ENCODE peak calls at places on chromosomes 1 and 21, in six cellular contexts. One of them, this sample, is unnamed.

GRCh38 chr1:8858112-8858668 is 20.3 kb downstream of the ENO1 start:
- DNase-seq in stimulated activated CD8-positive, alpha-beta memory T cell treated with anti-CD3 and anti-CD28 coated beads, Interleukin-7, amount 100 ng/mL, for 1 hour: no peak
- DNase-seq in GM04503: no peak
- DNase-seq in T-helper 9 cell: no peak
- DNase-seq in ecto neural progenitor cell: no peak
- DNase-seq in activated CD4-positive, alpha-beta memory T cell treated with anti-CD3 and anti-CD28 coated beads, Interleukin-2, amount 10 ng/mL, durations not matched to agents 7 days and 5 days: peak
- DNase-seq in this sample: no peak

GRCh38 chr1:232138044-232138443 is 491.9 kb downstream of the SIPA1L2 start:
- DNase-seq in GM04503: no peak
- DNase-seq in ecto neural progenitor cell: no peak
- DNase-seq in activated CD4-positive, alpha-beta memory T cell treated with anti-CD3 and anti-CD28 coated beads, Interleukin-2, amount 10 ng/mL, durations not matched to agents 7 days and 5 days: no peak
- DNase-seq in stimulated activated CD8-positive, alpha-beta memory T cell treated with anti-CD3 and anti-CD28 coated beads, Interleukin-7, amount 100 ng/mL, for 1 hour: no peak
- DNase-seq in T-helper 9 cell: no peak
- DNase-seq in this sample: no peak

GRCh38 chr1:47433037-47433421 is 4.8 kb upstream of the FOXD2 start:
- DNase-seq in activated CD4-positive, alpha-beta memory T cell treated with anti-CD3 and anti-CD28 coated beads, Interleukin-2, amount 10 ng/mL, durations not matched to agents 7 days and 5 days: no peak
- DNase-seq in GM04503: no peak
- DNase-seq in T-helper 9 cell: no peak
- DNase-seq in ecto neural progenitor cell: no peak
- DNase-seq in stimulated activated CD8-positive, alpha-beta memory T cell treated with anti-CD3 and anti-CD28 coated beads, Interleukin-7, amount 100 ng/mL, for 1 hour: no peak
- DNase-seq in this sample: no peak

GRCh38 chr1:206144605-206145004 is 27.4 kb upstream of the AVPR1B start:
- DNase-seq in ecto neural progenitor cell: no peak
- DNase-seq in stimulated activated CD8-positive, alpha-beta memory T cell treated with anti-CD3 and anti-CD28 coated beads, Interleukin-7, amount 100 ng/mL, for 1 hour: no peak
- DNase-seq in activated CD4-positive, alpha-beta memory T cell treated with anti-CD3 and anti-CD28 coated beads, Interleukin-2, amount 10 ng/mL, durations not matched to agents 7 days and 5 days: no peak
- DNase-seq in T-helper 9 cell: no peak
- DNase-seq in GM04503: no peak
- DNase-seq in this sample: peak

GRCh38 chr1:182129398-182129797 is 67.9 kb upstream of the ZNF648 start:
- DNase-seq in GM04503: no peak
- DNase-seq in T-helper 9 cell: no peak
- DNase-seq in activated CD4-positive, alpha-beta memory T cell treated with anti-CD3 and anti-CD28 coated beads, Interleukin-2, amount 10 ng/mL, durations not matched to agents 7 days and 5 days: no peak
- DNase-seq in stimulated activated CD8-positive, alpha-beta memory T cell treated with anti-CD3 and anti-CD28 coated beads, Interleukin-7, amount 100 ng/mL, for 1 hour: no peak
- DNase-seq in ecto neural progenitor cell: no peak
- DNase-seq in this sample: no peak

GRCh38 chr21:44038063-44038462 is 26.0 kb downstream of the TRAPPC10 start:
- DNase-seq in ecto neural progenitor cell: no peak
- DNase-seq in stimulated activated CD8-positive, alpha-beta memory T cell treated with anti-CD3 and anti-CD28 coated beads, Interleukin-7, amount 100 ng/mL, for 1 hour: no peak
- DNase-seq in activated CD4-positive, alpha-beta memory T cell treated with anti-CD3 and anti-CD28 coated beads, Interleukin-2, amount 10 ng/mL, durations not matched to agents 7 days and 5 days: no peak
- DNase-seq in GM04503: no peak
- DNase-seq in T-helper 9 cell: no peak
- DNase-seq in this sample: no peak

GRCh38 chr1:59186656-59187055 is 110.2 kb upstream of the FGGY start:
- DNase-seq in activated CD4-positive, alpha-beta memory T cell treated with anti-CD3 and anti-CD28 coated beads, Interleukin-2, amount 10 ng/mL, durations not matched to agents 7 days and 5 days: no peak
- DNase-seq in stimulated activated CD8-positive, alpha-beta memory T cell treated with anti-CD3 and anti-CD28 coated beads, Interleukin-7, amount 100 ng/mL, for 1 hour: no peak
- DNase-seq in GM04503: no peak
- DNase-seq in T-helper 9 cell: no peak
- DNase-seq in ecto neural progenitor cell: no peak
- DNase-seq in this sample: no peak

GRCh38 chr1:156371553-156372264 is 2.7 kb downstream of the RHBG start:
- DNase-seq in GM04503: no peak
- DNase-seq in ecto neural progenitor cell: no peak
- DNase-seq in T-helper 9 cell: no peak
- DNase-seq in activated CD4-positive, alpha-beta memory T cell treated with anti-CD3 and anti-CD28 coated beads, Interleukin-2, amount 10 ng/mL, durations not matched to agents 7 days and 5 days: no peak
- DNase-seq in stimulated activated CD8-positive, alpha-beta memory T cell treated with anti-CD3 and anti-CD28 coated beads, Interleukin-7, amount 100 ng/mL, for 1 hour: no peak
- DNase-seq in this sample: no peak

GRCh38 chr1:4298333-4298732 is 356.1 kb upstream of the AJAP1 start:
- DNase-seq in ecto neural progenitor cell: no peak
- DNase-seq in T-helper 9 cell: no peak
- DNase-seq in stimulated activated CD8-positive, alpha-beta memory T cell treated with anti-CD3 and anti-CD28 coated beads, Interleukin-7, amount 100 ng/mL, for 1 hour: no peak
- DNase-seq in activated CD4-positive, alpha-beta memory T cell treated with anti-CD3 and anti-CD28 coated beads, Interleukin-2, amount 10 ng/mL, durations not matched to agents 7 days and 5 days: no peak
- DNase-seq in GM04503: no peak
- DNase-seq in this sample: no peak

GRCh38 chr1:54375331-54376084 is 30.7 kb downstream of the SSBP3 start:
- DNase-seq in T-helper 9 cell: no peak
- DNase-seq in ecto neural progenitor cell: no peak
- DNase-seq in stimulated activated CD8-positive, alpha-beta memory T cell treated with anti-CD3 and anti-CD28 coated beads, Interleukin-7, amount 100 ng/mL, for 1 hour: no peak
- DNase-seq in GM04503: no peak
- DNase-seq in activated CD4-positive, alpha-beta memory T cell treated with anti-CD3 and anti-CD28 coated beads, Interleukin-2, amount 10 ng/mL, durations not matched to agents 7 days and 5 days: no peak
- DNase-seq in this sample: no peak

GRCh38 chr21:35575280-35575915 is 484.9 kb downstream of the SETD4 start:
- DNase-seq in activated CD4-positive, alpha-beta memory T cell treated with anti-CD3 and anti-CD28 coated beads, Interleukin-2, amount 10 ng/mL, durations not matched to agents 7 days and 5 days: no peak
- DNase-seq in GM04503: no peak
- DNase-seq in ecto neural progenitor cell: no peak
- DNase-seq in stimulated activated CD8-positive, alpha-beta memory T cell treated with anti-CD3 and anti-CD28 coated beads, Interleukin-7, amount 100 ng/mL, for 1 hour: no peak
- DNase-seq in T-helper 9 cell: no peak
- DNase-seq in this sample: no peak

GRCh38 chr1:162755306-162755705 is 35.2 kb upstream of the HSD17B7 start:
- DNase-seq in stimulated activated CD8-positive, alpha-beta memory T cell treated with anti-CD3 and anti-CD28 coated beads, Interleukin-7, amount 100 ng/mL, for 1 hour: no peak
- DNase-seq in T-helper 9 cell: no peak
- DNase-seq in activated CD4-positive, alpha-beta memory T cell treated with anti-CD3 and anti-CD28 coated beads, Interleukin-2, amount 10 ng/mL, durations not matched to agents 7 days and 5 days: no peak
- DNase-seq in GM04503: peak
- DNase-seq in ecto neural progenitor cell: no peak
- DNase-seq in this sample: no peak

GRCh38 chr1:49351744-49352143 is 575.1 kb upstream of the BEND5 start:
- DNase-seq in T-helper 9 cell: no peak
- DNase-seq in stimulated activated CD8-positive, alpha-beta memory T cell treated with anti-CD3 and anti-CD28 coated beads, Interleukin-7, amount 100 ng/mL, for 1 hour: no peak
- DNase-seq in GM04503: no peak
- DNase-seq in ecto neural progenitor cell: no peak
- DNase-seq in activated CD4-positive, alpha-beta memory T cell treated with anti-CD3 and anti-CD28 coated beads, Interleukin-2, amount 10 ng/mL, durations not matched to agents 7 days and 5 days: no peak
- DNase-seq in this sample: no peak

GRCh38 chr21:46157987-46158451 is 2.6 kb upstream of the FTCD start:
- DNase-seq in GM04503: no peak
- DNase-seq in stimulated activated CD8-positive, alpha-beta memory T cell treated with anti-CD3 and anti-CD28 coated beads, Interleukin-7, amount 100 ng/mL, for 1 hour: no peak
- DNase-seq in activated CD4-positive, alpha-beta memory T cell treated with anti-CD3 and anti-CD28 coated beads, Interleukin-2, amount 10 ng/mL, durations not matched to agents 7 days and 5 days: peak
- DNase-seq in ecto neural progenitor cell: no peak
- DNase-seq in T-helper 9 cell: no peak
- DNase-seq in this sample: no peak

GRCh38 chr1:98870959-98871903 is 133.4 kb downstream of the PLPPR5 start:
- DNase-seq in T-helper 9 cell: peak
- DNase-seq in ecto neural progenitor cell: no peak
- DNase-seq in GM04503: no peak
- DNase-seq in stimulated activated CD8-positive, alpha-beta memory T cell treated with anti-CD3 and anti-CD28 coated beads, Interleukin-7, amount 100 ng/mL, for 1 hour: no peak
- DNase-seq in activated CD4-positive, alpha-beta memory T cell treated with anti-CD3 and anti-CD28 coated beads, Interleukin-2, amount 10 ng/mL, durations not matched to agents 7 days and 5 days: peak
- DNase-seq in this sample: no peak

GRCh38 chr1:31978853-31979400 is 34.7 kb upstream of the KHDRBS1 start:
- DNase-seq in GM04503: no peak
- DNase-seq in ecto neural progenitor cell: no peak
- DNase-seq in T-helper 9 cell: no peak
- DNase-seq in activated CD4-positive, alpha-beta memory T cell treated with anti-CD3 and anti-CD28 coated beads, Interleukin-2, amount 10 ng/mL, durations not matched to agents 7 days and 5 days: no peak
- DNase-seq in stimulated activated CD8-positive, alpha-beta memory T cell treated with anti-CD3 and anti-CD28 coated beads, Interleukin-7, amount 100 ng/mL, for 1 hour: no peak
- DNase-seq in this sample: no peak

GRCh38 chr21:31948681-31949080 is 75.9 kb downstream of the HUNK start:
- DNase-seq in GM04503: no peak
- DNase-seq in ecto neural progenitor cell: no peak
- DNase-seq in activated CD4-positive, alpha-beta memory T cell treated with anti-CD3 and anti-CD28 coated beads, Interleukin-2, amount 10 ng/mL, durations not matched to agents 7 days and 5 days: no peak
- DNase-seq in T-helper 9 cell: no peak
- DNase-seq in stimulated activated CD8-positive, alpha-beta memory T cell treated with anti-CD3 and anti-CD28 coated beads, Interleukin-7, amount 100 ng/mL, for 1 hour: no peak
- DNase-seq in this sample: no peak

GRCh38 chr1:75707191-75707590 is 17.3 kb upstream of the ACADM start:
- DNase-seq in stimulated activated CD8-positive, alpha-beta memory T cell treated with anti-CD3 and anti-CD28 coated beads, Interleukin-7, amount 100 ng/mL, for 1 hour: no peak
- DNase-seq in activated CD4-positive, alpha-beta memory T cell treated with anti-CD3 and anti-CD28 coated beads, Interleukin-2, amount 10 ng/mL, durations not matched to agents 7 days and 5 days: no peak
- DNase-seq in T-helper 9 cell: no peak
- DNase-seq in GM04503: no peak
- DNase-seq in ecto neural progenitor cell: no peak
- DNase-seq in this sample: no peak

GRCh38 chr1:67723620-67724019 is 38.6 kb downstream of the GADD45A start:
- DNase-seq in ecto neural progenitor cell: no peak
- DNase-seq in activated CD4-positive, alpha-beta memory T cell treated with anti-CD3 and anti-CD28 coated beads, Interleukin-2, amount 10 ng/mL, durations not matched to agents 7 days and 5 days: no peak
- DNase-seq in GM04503: no peak
- DNase-seq in stimulated activated CD8-positive, alpha-beta memory T cell treated with anti-CD3 and anti-CD28 coated beads, Interleukin-7, amount 100 ng/mL, for 1 hour: no peak
- DNase-seq in T-helper 9 cell: no peak
- DNase-seq in this sample: no peak

GRCh38 chr1:22045604-22046228 is 6.8 kb upstream of the CDC42 start:
- DNase-seq in T-helper 9 cell: no peak
- DNase-seq in stimulated activated CD8-positive, alpha-beta memory T cell treated with anti-CD3 and anti-CD28 coated beads, Interleukin-7, amount 100 ng/mL, for 1 hour: no peak
- DNase-seq in activated CD4-positive, alpha-beta memory T cell treated with anti-CD3 and anti-CD28 coated beads, Interleukin-2, amount 10 ng/mL, durations not matched to agents 7 days and 5 days: no peak
- DNase-seq in GM04503: no peak
- DNase-seq in ecto neural progenitor cell: no peak
- DNase-seq in this sample: no peak

GRCh38 chr1:39205102-39205780 is 746 bp downstream of the MACF1 start:
- DNase-seq in activated CD4-positive, alpha-beta memory T cell treated with anti-CD3 and anti-CD28 coated beads, Interleukin-2, amount 10 ng/mL, durations not matched to agents 7 days and 5 days: peak
- DNase-seq in ecto neural progenitor cell: no peak
- DNase-seq in GM04503: peak
- DNase-seq in stimulated activated CD8-positive, alpha-beta memory T cell treated with anti-CD3 and anti-CD28 coated beads, Interleukin-7, amount 100 ng/mL, for 1 hour: peak
- DNase-seq in T-helper 9 cell: peak
- DNase-seq in this sample: no peak

GRCh38 chr1:200561856-200562214 is 58.7 kb downstream of the KIF14 start:
- DNase-seq in ecto neural progenitor cell: no peak
- DNase-seq in T-helper 9 cell: no peak
- DNase-seq in GM04503: no peak
- DNase-seq in activated CD4-positive, alpha-beta memory T cell treated with anti-CD3 and anti-CD28 coated beads, Interleukin-2, amount 10 ng/mL, durations not matched to agents 7 days and 5 days: no peak
- DNase-seq in stimulated activated CD8-positive, alpha-beta memory T cell treated with anti-CD3 and anti-CD28 coated beads, Interleukin-7, amount 100 ng/mL, for 1 hour: no peak
- DNase-seq in this sample: no peak

GRCh38 chr1:156150107-156151000 is 3.0 kb upstream of the SEMA4A start:
- DNase-seq in T-helper 9 cell: no peak
- DNase-seq in stimulated activated CD8-positive, alpha-beta memory T cell treated with anti-CD3 and anti-CD28 coated beads, Interleukin-7, amount 100 ng/mL, for 1 hour: no peak
- DNase-seq in activated CD4-positive, alpha-beta memory T cell treated with anti-CD3 and anti-CD28 coated beads, Interleukin-2, amount 10 ng/mL, durations not matched to agents 7 days and 5 days: no peak
- DNase-seq in GM04503: no peak
- DNase-seq in ecto neural progenitor cell: no peak
- DNase-seq in this sample: no peak

GRCh38 chr21:31346256-31346821 is 2.3 kb upstream of the TIAM1 start:
- DNase-seq in T-helper 9 cell: no peak
- DNase-seq in ecto neural progenitor cell: no peak
- DNase-seq in activated CD4-positive, alpha-beta memory T cell treated with anti-CD3 and anti-CD28 coated beads, Interleukin-2, amount 10 ng/mL, durations not matched to agents 7 days and 5 days: no peak
- DNase-seq in GM04503: no peak
- DNase-seq in stimulated activated CD8-positive, alpha-beta memory T cell treated with anti-CD3 and anti-CD28 coated beads, Interleukin-7, amount 100 ng/mL, for 1 hour: no peak
- DNase-seq in this sample: no peak

GRCh38 chr1:31476891-31477846 is 64.2 kb downstream of the SERINC2 start:
- DNase-seq in T-helper 9 cell: no peak
- DNase-seq in activated CD4-positive, alpha-beta memory T cell treated with anti-CD3 and anti-CD28 coated beads, Interleukin-2, amount 10 ng/mL, durations not matched to agents 7 days and 5 days: no peak
- DNase-seq in ecto neural progenitor cell: no peak
- DNase-seq in stimulated activated CD8-positive, alpha-beta memory T cell treated with anti-CD3 and anti-CD28 coated beads, Interleukin-7, amount 100 ng/mL, for 1 hour: no peak
- DNase-seq in GM04503: no peak
- DNase-seq in this sample: peak